ENCODE peak calls at places on chromosome 2, in ten cellular contexts. One of them, this sample, is unnamed.

GRCh38 chr2:50746526-50746925 is 285.4 kb downstream of the NRXN1 start:
- DNase-seq in prostate gland: no peak
- DNase-seq in retinal pigment epithelial cell: no peak
- DNase-seq in HL-60: peak
- DNase-seq in fibroblast of mammary gland: peak
- DNase-seq in CD4-positive, alpha-beta T cell: no peak
- DNase-seq in upper lobe of right lung: no peak
- DNase-seq in H1: no peak
- DNase-seq in heart left ventricle: no peak
- DNase-seq in endothelial cell: peak
- DNase-seq in this sample: peak

GRCh38 chr2:233173115-233173514 is 78.4 kb upstream of the ATG16L1 start:
- DNase-seq in prostate gland: no peak
- DNase-seq in retinal pigment epithelial cell: no peak
- DNase-seq in HL-60: no peak
- DNase-seq in fibroblast of mammary gland: no peak
- DNase-seq in CD4-positive, alpha-beta T cell: no peak
- DNase-seq in upper lobe of right lung: no peak
- DNase-seq in H1: no peak
- DNase-seq in heart left ventricle: no peak
- DNase-seq in endothelial cell: no peak
- DNase-seq in this sample: no peak

GRCh38 chr2:126971481-126972271 is 73.0 kb downstream of the TEX51 start:
- DNase-seq in prostate gland: peak
- DNase-seq in retinal pigment epithelial cell: no peak
- DNase-seq in HL-60: peak
- DNase-seq in fibroblast of mammary gland: peak
- DNase-seq in CD4-positive, alpha-beta T cell: peak
- DNase-seq in upper lobe of right lung: peak
- DNase-seq in H1: peak
- DNase-seq in heart left ventricle: peak
- DNase-seq in endothelial cell: peak
- DNase-seq in this sample: peak

GRCh38 chr2:235187806-235188205 is 236.0 kb downstream of the SH3BP4 start:
- DNase-seq in prostate gland: no peak
- DNase-seq in retinal pigment epithelial cell: no peak
- DNase-seq in HL-60: no peak
- DNase-seq in fibroblast of mammary gland: no peak
- DNase-seq in CD4-positive, alpha-beta T cell: no peak
- DNase-seq in upper lobe of right lung: no peak
- DNase-seq in H1: no peak
- DNase-seq in heart left ventricle: no peak
- DNase-seq in endothelial cell: no peak
- DNase-seq in this sample: no peak

GRCh38 chr2:205730701-205731271 is 48.5 kb downstream of the NRP2 start:
- DNase-seq in prostate gland: no peak
- DNase-seq in retinal pigment epithelial cell: no peak
- DNase-seq in HL-60: no peak
- DNase-seq in fibroblast of mammary gland: peak
- DNase-seq in CD4-positive, alpha-beta T cell: no peak
- DNase-seq in upper lobe of right lung: no peak
- DNase-seq in H1: no peak
- DNase-seq in heart left ventricle: no peak
- DNase-seq in endothelial cell: no peak
- DNase-seq in this sample: no peak

GRCh38 chr2:233247744-233248143 is 3.7 kb upstream of the ATG16L1 start:
- DNase-seq in prostate gland: no peak
- DNase-seq in retinal pigment epithelial cell: no peak
- DNase-seq in HL-60: no peak
- DNase-seq in fibroblast of mammary gland: peak
- DNase-seq in CD4-positive, alpha-beta T cell: peak
- DNase-seq in upper lobe of right lung: no peak
- DNase-seq in H1: no peak
- DNase-seq in heart left ventricle: no peak
- DNase-seq in endothelial cell: no peak
- DNase-seq in this sample: peak

GRCh38 chr2:10260130-10260529 is 42.6 kb upstream of the HPCAL1 start:
- DNase-seq in prostate gland: no peak
- DNase-seq in retinal pigment epithelial cell: no peak
- DNase-seq in HL-60: no peak
- DNase-seq in fibroblast of mammary gland: peak
- DNase-seq in CD4-positive, alpha-beta T cell: no peak
- DNase-seq in upper lobe of right lung: peak
- DNase-seq in H1: no peak
- DNase-seq in heart left ventricle: no peak
- DNase-seq in endothelial cell: no peak
- DNase-seq in this sample: no peak

GRCh38 chr2:51620830-51621229 is 588.9 kb upstream of the NRXN1 start:
- DNase-seq in prostate gland: no peak
- DNase-seq in retinal pigment epithelial cell: peak
- DNase-seq in HL-60: no peak
- DNase-seq in fibroblast of mammary gland: no peak
- DNase-seq in CD4-positive, alpha-beta T cell: no peak
- DNase-seq in upper lobe of right lung: no peak
- DNase-seq in H1: no peak
- DNase-seq in heart left ventricle: no peak
- DNase-seq in endothelial cell: no peak
- DNase-seq in this sample: no peak

GRCh38 chr2:208006325-208006724 is 19.0 kb downstream of the PLEKHM3 start:
- DNase-seq in prostate gland: no peak
- DNase-seq in retinal pigment epithelial cell: no peak
- DNase-seq in HL-60: no peak
- DNase-seq in fibroblast of mammary gland: no peak
- DNase-seq in CD4-positive, alpha-beta T cell: no peak
- DNase-seq in upper lobe of right lung: no peak
- DNase-seq in H1: no peak
- DNase-seq in heart left ventricle: no peak
- DNase-seq in endothelial cell: no peak
- DNase-seq in this sample: no peak

GRCh38 chr2:220981926-220982325 is 590.2 kb downstream of the EPHA4 start:
- DNase-seq in prostate gland: no peak
- DNase-seq in retinal pigment epithelial cell: no peak
- DNase-seq in HL-60: no peak
- DNase-seq in fibroblast of mammary gland: no peak
- DNase-seq in CD4-positive, alpha-beta T cell: no peak
- DNase-seq in upper lobe of right lung: no peak
- DNase-seq in H1: no peak
- DNase-seq in heart left ventricle: no peak
- DNase-seq in endothelial cell: no peak
- DNase-seq in this sample: no peak

GRCh38 chr2:46770622-46771021 is 145.0 kb downstream of the MCFD2 start:
- DNase-seq in prostate gland: no peak
- DNase-seq in retinal pigment epithelial cell: no peak
- DNase-seq in HL-60: no peak
- DNase-seq in fibroblast of mammary gland: peak
- DNase-seq in CD4-positive, alpha-beta T cell: no peak
- DNase-seq in upper lobe of right lung: no peak
- DNase-seq in H1: no peak
- DNase-seq in heart left ventricle: no peak
- DNase-seq in endothelial cell: no peak
- DNase-seq in this sample: no peak

GRCh38 chr2:46771309-46771708 is 144.3 kb downstream of the MCFD2 start:
- DNase-seq in prostate gland: no peak
- DNase-seq in retinal pigment epithelial cell: no peak
- DNase-seq in HL-60: no peak
- DNase-seq in fibroblast of mammary gland: no peak
- DNase-seq in CD4-positive, alpha-beta T cell: no peak
- DNase-seq in upper lobe of right lung: no peak
- DNase-seq in H1: no peak
- DNase-seq in heart left ventricle: no peak
- DNase-seq in endothelial cell: no peak
- DNase-seq in this sample: no peak

GRCh38 chr2:46772500-46772899 is 143.1 kb downstream of the MCFD2 start:
- DNase-seq in prostate gland: no peak
- DNase-seq in retinal pigment epithelial cell: no peak
- DNase-seq in HL-60: no peak
- DNase-seq in fibroblast of mammary gland: no peak
- DNase-seq in CD4-positive, alpha-beta T cell: no peak
- DNase-seq in upper lobe of right lung: no peak
- DNase-seq in H1: no peak
- DNase-seq in heart left ventricle: no peak
- DNase-seq in endothelial cell: no peak
- DNase-seq in this sample: no peak

GRCh38 chr2:46767706-46768105 is 147.9 kb downstream of the MCFD2 start:
- DNase-seq in prostate gland: no peak
- DNase-seq in retinal pigment epithelial cell: no peak
- DNase-seq in HL-60: no peak
- DNase-seq in fibroblast of mammary gland: no peak
- DNase-seq in CD4-positive, alpha-beta T cell: no peak
- DNase-seq in upper lobe of right lung: no peak
- DNase-seq in H1: no peak
- DNase-seq in heart left ventricle: no peak
- DNase-seq in endothelial cell: no peak
- DNase-seq in this sample: no peak

DNA sequence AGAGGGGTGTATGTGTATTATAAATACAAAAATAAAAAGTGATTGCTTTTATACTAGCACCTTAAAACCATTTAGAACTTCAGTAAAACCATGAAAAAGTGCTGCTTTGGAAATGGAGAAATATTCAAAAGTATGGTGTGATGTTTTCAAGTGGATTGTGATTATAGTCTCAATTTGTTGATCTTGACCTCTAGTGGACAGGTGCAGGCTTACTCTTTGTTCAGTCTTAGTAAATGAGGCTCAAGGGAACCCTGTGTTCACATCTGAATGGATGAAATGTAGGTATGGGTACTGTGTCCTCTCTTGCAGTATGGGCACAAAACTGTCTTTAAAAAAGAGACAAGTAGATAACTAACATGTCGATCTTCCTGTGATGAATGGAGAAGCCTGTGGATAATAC is 145.8 kb downstream of the MCFD2 start:
- DNase-seq in prostate gland: no peak
- DNase-seq in retinal pigment epithelial cell: no peak
- DNase-seq in HL-60: no peak
- DNase-seq in fibroblast of mammary gland: no peak
- DNase-seq in CD4-positive, alpha-beta T cell: no peak
- DNase-seq in upper lobe of right lung: no peak
- DNase-seq in H1: no peak
- DNase-seq in heart left ventricle: no peak
- DNase-seq in endothelial cell: no peak
- DNase-seq in this sample: no peak
- TF ChIP-seq CTCF in prostate gland: no peak
- TF ChIP-seq CTCF in retinal pigment epithelial cell: no peak
- TF ChIP-seq CTCF in HL-60: no peak
- TF ChIP-seq CTCF in fibroblast of mammary gland: peak
- TF ChIP-seq CTCF in CD4-positive, alpha-beta T cell: no peak
- TF ChIP-seq CTCF in upper lobe of right lung: peak
- TF ChIP-seq CTCF in H1: peak
- TF ChIP-seq CTCF in heart left ventricle: no peak
- TF ChIP-seq CTCF in endothelial cell: no peak
- TF ChIP-seq CTCF in this sample: no peak

GRCh38 chr2:120883607-120884405 is 148.1 kb downstream of the GLI2 start:
- DNase-seq in prostate gland: no peak
- DNase-seq in retinal pigment epithelial cell: no peak
- DNase-seq in HL-60: no peak
- DNase-seq in fibroblast of mammary gland: no peak
- DNase-seq in CD4-positive, alpha-beta T cell: no peak
- DNase-seq in upper lobe of right lung: no peak
- DNase-seq in H1: no peak
- DNase-seq in heart left ventricle: no peak
- DNase-seq in endothelial cell: peak
- DNase-seq in this sample: no peak
- TF ChIP-seq CTCF in prostate gland: no peak
- TF ChIP-seq CTCF in retinal pigment epithelial cell: no peak
- TF ChIP-seq CTCF in HL-60: no peak
- TF ChIP-seq CTCF in fibroblast of mammary gland: no peak
- TF ChIP-seq CTCF in CD4-positive, alpha-beta T cell: no peak
- TF ChIP-seq CTCF in upper lobe of right lung: no peak
- TF ChIP-seq CTCF in H1: peak
- TF ChIP-seq CTCF in heart left ventricle: no peak
- TF ChIP-seq CTCF in endothelial cell: peak
- TF ChIP-seq CTCF in this sample: no peak

GRCh38 chr2:158754303-158754611 is 40.9 kb upstream of the DAPL1 start:
- DNase-seq in prostate gland: no peak
- DNase-seq in retinal pigment epithelial cell: no peak
- DNase-seq in HL-60: no peak
- DNase-seq in fibroblast of mammary gland: no peak
- DNase-seq in CD4-positive, alpha-beta T cell: no peak
- DNase-seq in upper lobe of right lung: no peak
- DNase-seq in H1: no peak
- DNase-seq in heart left ventricle: no peak
- DNase-seq in endothelial cell: no peak
- DNase-seq in this sample: no peak

GRCh38 chr2:158755310-158755709 is 39.8 kb upstream of the DAPL1 start:
- DNase-seq in prostate gland: no peak
- DNase-seq in retinal pigment epithelial cell: no peak
- DNase-seq in HL-60: no peak
- DNase-seq in fibroblast of mammary gland: peak
- DNase-seq in CD4-positive, alpha-beta T cell: no peak
- DNase-seq in upper lobe of right lung: no peak
- DNase-seq in H1: no peak
- DNase-seq in heart left ventricle: no peak
- DNase-seq in endothelial cell: no peak
- DNase-seq in this sample: no peak

GRCh38 chr2:158755738-158756137 is 39.4 kb upstream of the DAPL1 start:
- DNase-seq in prostate gland: no peak
- DNase-seq in retinal pigment epithelial cell: no peak
- DNase-seq in HL-60: no peak
- DNase-seq in fibroblast of mammary gland: no peak
- DNase-seq in CD4-positive, alpha-beta T cell: no peak
- DNase-seq in upper lobe of right lung: no peak
- DNase-seq in H1: peak
- DNase-seq in heart left ventricle: no peak
- DNase-seq in endothelial cell: peak
- DNase-seq in this sample: peak

GRCh38 chr2:158756331-158756730 is 38.8 kb upstream of the DAPL1 start:
- DNase-seq in prostate gland: no peak
- DNase-seq in retinal pigment epithelial cell: no peak
- DNase-seq in HL-60: no peak
- DNase-seq in fibroblast of mammary gland: peak
- DNase-seq in CD4-positive, alpha-beta T cell: no peak
- DNase-seq in upper lobe of right lung: no peak
- DNase-seq in H1: no peak
- DNase-seq in heart left ventricle: no peak
- DNase-seq in endothelial cell: no peak
- DNase-seq in this sample: no peak

DNA sequence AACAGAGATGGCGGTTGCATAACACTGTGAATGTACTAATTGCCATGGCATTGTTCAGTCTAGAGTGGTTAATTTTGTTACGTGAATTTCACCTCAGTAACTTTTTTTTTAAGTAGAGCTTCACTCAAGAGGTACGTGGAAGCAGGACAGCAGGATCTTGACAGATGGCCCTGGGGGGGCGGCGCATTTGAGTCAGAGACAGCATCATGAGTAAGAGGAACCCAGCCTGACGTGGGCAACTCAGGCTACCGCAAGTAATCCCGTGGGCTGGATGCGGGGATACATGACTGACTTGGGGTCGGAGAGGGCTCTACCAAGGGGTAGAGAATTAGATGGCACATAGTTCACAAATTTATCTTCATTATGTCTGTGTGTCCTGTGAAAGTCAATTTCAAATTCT is 38.1 kb upstream of the DAPL1 start:
- DNase-seq in prostate gland: no peak
- DNase-seq in retinal pigment epithelial cell: no peak
- DNase-seq in HL-60: no peak
- DNase-seq in fibroblast of mammary gland: peak
- DNase-seq in CD4-positive, alpha-beta T cell: no peak
- DNase-seq in upper lobe of right lung: no peak
- DNase-seq in H1: no peak
- DNase-seq in heart left ventricle: no peak
- DNase-seq in endothelial cell: no peak
- DNase-seq in this sample: no peak
- TF ChIP-seq CTCF in prostate gland: no peak
- TF ChIP-seq CTCF in retinal pigment epithelial cell: no peak
- TF ChIP-seq CTCF in HL-60: no peak
- TF ChIP-seq CTCF in fibroblast of mammary gland: no peak
- TF ChIP-seq CTCF in CD4-positive, alpha-beta T cell: no peak
- TF ChIP-seq CTCF in upper lobe of right lung: no peak
- TF ChIP-seq CTCF in H1: no peak
- TF ChIP-seq CTCF in heart left ventricle: no peak
- TF ChIP-seq CTCF in endothelial cell: no peak
- TF ChIP-seq CTCF in this sample: no peak

GRCh38 chr2:24123212-24124002 is at the start of the genes FAM228B and PFN4:
- DNase-seq in prostate gland: peak
- DNase-seq in retinal pigment epithelial cell: peak
- DNase-seq in HL-60: peak
- DNase-seq in fibroblast of mammary gland: peak
- DNase-seq in CD4-positive, alpha-beta T cell: peak
- DNase-seq in upper lobe of right lung: peak
- DNase-seq in H1: no peak
- DNase-seq in heart left ventricle: peak
- DNase-seq in endothelial cell: peak
- DNase-seq in this sample: peak
- TF ChIP-seq CTCF in prostate gland: no peak
- TF ChIP-seq CTCF in retinal pigment epithelial cell: no peak
- TF ChIP-seq CTCF in HL-60: no peak
- TF ChIP-seq CTCF in fibroblast of mammary gland: no peak
- TF ChIP-seq CTCF in CD4-positive, alpha-beta T cell: no peak
- TF ChIP-seq CTCF in upper lobe of right lung: no peak
- TF ChIP-seq CTCF in H1: no peak
- TF ChIP-seq CTCF in heart left ventricle: no peak
- TF ChIP-seq CTCF in endothelial cell: no peak
- TF ChIP-seq CTCF in this sample: no peak

This sample was measured in Calu3.